ENCODE peak calls at places on chromosome 1, in seven cellular contexts. One of them, this sample, is unnamed.
A peak's percentile ranks its signal among the peaks of the same experiment; 100 is the strongest.

GRCh38 chr1:6034750-6035096 is 11.0 kb upstream of the KCNAB2 start:
- DNase-seq in heart left ventricle: no peak
- DNase-seq in HS-5: no peak
- DNase-seq in effector CD4-positive, alpha-beta T cell: no peak
- DNase-seq in substantia nigra: no peak
- DNase-seq in sciatic nerve: no peak
- DNase-seq in stimulated activated CD4-positive, alpha-beta T cell treated with anti-CD3 and anti-CD28 coated beads, Interleukin-2, amount 100 ng/mL, for 48 hours: no peak
- DNase-seq in this sample: no peak

GRCh38 chr1:44276006-44276405 is 62.7 kb downstream of the DMAP1 start:
- DNase-seq in heart left ventricle: no peak
- DNase-seq in HS-5: no peak
- DNase-seq in effector CD4-positive, alpha-beta T cell: no peak
- DNase-seq in substantia nigra: no peak
- DNase-seq in sciatic nerve: no peak
- DNase-seq in stimulated activated CD4-positive, alpha-beta T cell treated with anti-CD3 and anti-CD28 coated beads, Interleukin-2, amount 100 ng/mL, for 48 hours: no peak
- DNase-seq in this sample: no peak

GRCh38 chr1:100904528-100904927 is 8.6 kb downstream of the SLC30A7 start:
- DNase-seq in heart left ventricle: no peak
- DNase-seq in HS-5: no peak
- DNase-seq in effector CD4-positive, alpha-beta T cell: no peak
- DNase-seq in substantia nigra: no peak
- DNase-seq in sciatic nerve: no peak
- DNase-seq in stimulated activated CD4-positive, alpha-beta T cell treated with anti-CD3 and anti-CD28 coated beads, Interleukin-2, amount 100 ng/mL, for 48 hours: no peak
- DNase-seq in this sample: no peak

GRCh38 chr1:174399211-174399610 is 48.6 kb upstream of the GPR52 start:
- DNase-seq in heart left ventricle: no peak
- DNase-seq in HS-5: no peak
- DNase-seq in effector CD4-positive, alpha-beta T cell: no peak
- DNase-seq in substantia nigra: no peak
- DNase-seq in sciatic nerve: no peak
- DNase-seq in stimulated activated CD4-positive, alpha-beta T cell treated with anti-CD3 and anti-CD28 coated beads, Interleukin-2, amount 100 ng/mL, for 48 hours: no peak
- DNase-seq in this sample: no peak

GRCh38 chr1:45345014-45345413 is 4.8 kb upstream of the MUTYH start:
- DNase-seq in heart left ventricle: no peak
- DNase-seq in HS-5: no peak
- DNase-seq in effector CD4-positive, alpha-beta T cell: no peak
- DNase-seq in substantia nigra: no peak
- DNase-seq in sciatic nerve: no peak
- DNase-seq in stimulated activated CD4-positive, alpha-beta T cell treated with anti-CD3 and anti-CD28 coated beads, Interleukin-2, amount 100 ng/mL, for 48 hours: no peak
- DNase-seq in this sample: no peak

GRCh38 chr1:227776277-227776676 is 39.2 kb upstream of the PRSS38 start:
- DNase-seq in heart left ventricle: no peak
- DNase-seq in HS-5: no peak
- DNase-seq in effector CD4-positive, alpha-beta T cell: no peak
- DNase-seq in substantia nigra: no peak
- DNase-seq in sciatic nerve: no peak
- DNase-seq in stimulated activated CD4-positive, alpha-beta T cell treated with anti-CD3 and anti-CD28 coated beads, Interleukin-2, amount 100 ng/mL, for 48 hours: no peak
- DNase-seq in this sample: no peak

GRCh38 chr1:156804572-156805243 is 11.9 kb downstream of the SH2D2A start:
- DNase-seq in heart left ventricle: no peak
- DNase-seq in HS-5: no peak
- DNase-seq in effector CD4-positive, alpha-beta T cell: no peak
- DNase-seq in substantia nigra: peak; percentile 7
- DNase-seq in sciatic nerve: no peak
- DNase-seq in stimulated activated CD4-positive, alpha-beta T cell treated with anti-CD3 and anti-CD28 coated beads, Interleukin-2, amount 100 ng/mL, for 48 hours: no peak
- DNase-seq in this sample: no peak

GRCh38 chr1:241610056-241610815 is 29.9 kb downstream of the CHML start:
- DNase-seq in heart left ventricle: no peak
- DNase-seq in HS-5: no peak
- DNase-seq in effector CD4-positive, alpha-beta T cell: no peak
- DNase-seq in substantia nigra: no peak
- DNase-seq in sciatic nerve: no peak
- DNase-seq in stimulated activated CD4-positive, alpha-beta T cell treated with anti-CD3 and anti-CD28 coated beads, Interleukin-2, amount 100 ng/mL, for 48 hours: no peak
- DNase-seq in this sample: no peak

GRCh38 chr1:54409156-54410142 is 3.3 kb upstream of the SSBP3 start:
- DNase-seq in heart left ventricle: no peak
- DNase-seq in HS-5: no peak
- DNase-seq in effector CD4-positive, alpha-beta T cell: no peak
- DNase-seq in substantia nigra: no peak
- DNase-seq in sciatic nerve: no peak
- DNase-seq in stimulated activated CD4-positive, alpha-beta T cell treated with anti-CD3 and anti-CD28 coated beads, Interleukin-2, amount 100 ng/mL, for 48 hours: no peak
- DNase-seq in this sample: no peak

GRCh38 chr1:1929102-1929638 is 10.1 kb upstream of the TMEM52 start:
- DNase-seq in heart left ventricle: no peak
- DNase-seq in HS-5: no peak
- DNase-seq in effector CD4-positive, alpha-beta T cell: no peak
- DNase-seq in substantia nigra: no peak
- DNase-seq in sciatic nerve: no peak
- DNase-seq in stimulated activated CD4-positive, alpha-beta T cell treated with anti-CD3 and anti-CD28 coated beads, Interleukin-2, amount 100 ng/mL, for 48 hours: no peak
- DNase-seq in this sample: no peak

GRCh38 chr1:222592171-222592570 is 2.4 kb upstream of the TAF1A start:
- DNase-seq in heart left ventricle: no peak
- DNase-seq in HS-5: no peak
- DNase-seq in effector CD4-positive, alpha-beta T cell: no peak
- DNase-seq in substantia nigra: no peak
- DNase-seq in sciatic nerve: no peak
- DNase-seq in stimulated activated CD4-positive, alpha-beta T cell treated with anti-CD3 and anti-CD28 coated beads, Interleukin-2, amount 100 ng/mL, for 48 hours: no peak
- DNase-seq in this sample: no peak

GRCh38 chr1:117339866-117340357 is 27.3 kb upstream of the MAN1A2 start:
- DNase-seq in heart left ventricle: no peak
- DNase-seq in HS-5: no peak
- DNase-seq in effector CD4-positive, alpha-beta T cell: no peak
- DNase-seq in substantia nigra: no peak
- DNase-seq in sciatic nerve: no peak
- DNase-seq in stimulated activated CD4-positive, alpha-beta T cell treated with anti-CD3 and anti-CD28 coated beads, Interleukin-2, amount 100 ng/mL, for 48 hours: no peak
- DNase-seq in this sample: no peak